ENCODE peak calls at places on chromosomes 3 and 15, in five cellular contexts. R is activated CD4-positive, alpha-beta memory T cell treated with anti-CD3 and anti-CD28 coated beads, Interleukin-2, amount 10 ng/mL, durations not matched to agents 7 days and 5 days; Z is Daoy; D is psoas muscle; O is A549. K is an unnamed sample.

GRCh38 chr3:111838133-111838532 is 20.9 kb upstream of the PHLDB2 start:
- DNase-seq in R (no peak), Z (no peak), D (no peak), O (no peak), K (no peak)

GRCh38 chr15:75712668-75713337 is at the start of gene CSPG4:
- DNase-seq in D (peak), O (no peak), Z (peak), R (no peak), K (no peak)

GRCh38 chr3:9881440-9881839 is 1.4 kb upstream of the CIDEC start:
- DNase-seq in D (no peak), R (no peak), Z (no peak), O (no peak), K (no peak)

GRCh38 chr15:84955089-84955848 is 26.4 kb upstream of the PDE8A start:
- DNase-seq in Z (peak), O (peak), R (peak), D (peak), K (peak)

GRCh38 chr15:73838795-73839565 is 34.4 kb upstream of the TBC1D21 start:
- DNase-seq in O (no peak), Z (peak), D (peak), R (no peak), K (no peak)

GRCh38 chr3:175127075-175127662 is 268.0 kb downstream of the NAALADL2 start:
- DNase-seq in D (no peak), Z (no peak), R (no peak), O (no peak), K (no peak)

GRCh38 chr3:177197934-177198484 is 727 bp upstream of the TBL1XR1 start:
- DNase-seq in D (no peak), Z (no peak), R (no peak), O (no peak), K (no peak)

GRCh38 chr15:59020321-59020720 is 32.9 kb downstream of the RNF111 start:
- DNase-seq in R (no peak), Z (no peak), D (no peak), O (no peak), K (no peak)

GRCh38 chr15:39786444-39787056 is 3.9 kb upstream of the FSIP1 start:
- DNase-seq in R (no peak), D (no peak), Z (peak), O (peak), K (no peak)

GRCh38 chr15:70505411-70505919 is 257.9 kb downstream of the UACA start:
- DNase-seq in D (no peak), Z (peak), O (peak), R (peak), K (peak)

K was measured in COLO829.